ENCODE peak calls at places on chromosomes 7 and 10, in six cellular contexts. One of them, this sample, is unnamed.

GRCh38 chr7:98251251-98251843 is 685 bp downstream of the TECPR1 start:
- DNase-seq in fibroblast of villous mesenchyme: no peak
- DNase-seq in kidney tubule cell: no peak
- DNase-seq in foreskin fibroblast: no peak
- DNase-seq in activated naive CD4-positive, alpha-beta T cell: no peak
- DNase-seq in mucosa of descending colon: no peak
- DNase-seq in this sample: no peak

GRCh38 chr7:109950256-109950655 is 1140.7 kb upstream of the LRRN3 start:
- DNase-seq in fibroblast of villous mesenchyme: no peak
- DNase-seq in kidney tubule cell: peak
- DNase-seq in foreskin fibroblast: no peak
- DNase-seq in activated naive CD4-positive, alpha-beta T cell: no peak
- DNase-seq in mucosa of descending colon: no peak
- DNase-seq in this sample: no peak

GRCh38 chr7:41193738-41194287 is 509.1 kb downstream of the INHBA start:
- DNase-seq in fibroblast of villous mesenchyme: no peak
- DNase-seq in kidney tubule cell: no peak
- DNase-seq in foreskin fibroblast: no peak
- DNase-seq in activated naive CD4-positive, alpha-beta T cell: no peak
- DNase-seq in mucosa of descending colon: no peak
- DNase-seq in this sample: no peak

GRCh38 chr7:6106140-6106904 is 75.1 kb downstream of the ANKRD61 start:
- DNase-seq in fibroblast of villous mesenchyme: peak
- DNase-seq in kidney tubule cell: peak
- DNase-seq in foreskin fibroblast: no peak
- DNase-seq in activated naive CD4-positive, alpha-beta T cell: no peak
- DNase-seq in mucosa of descending colon: peak
- DNase-seq in this sample: no peak

GRCh38 chr7:159017741-159018140 is 126.9 kb downstream of the VIPR2 start:
- DNase-seq in fibroblast of villous mesenchyme: no peak
- DNase-seq in kidney tubule cell: no peak
- DNase-seq in foreskin fibroblast: no peak
- DNase-seq in activated naive CD4-positive, alpha-beta T cell: no peak
- DNase-seq in mucosa of descending colon: no peak
- DNase-seq in this sample: no peak

GRCh38 chr10:49116509-49117365 is 1.4 kb upstream of the VSTM4 start:
- DNase-seq in fibroblast of villous mesenchyme: no peak
- DNase-seq in kidney tubule cell: no peak
- DNase-seq in foreskin fibroblast: no peak
- DNase-seq in activated naive CD4-positive, alpha-beta T cell: no peak
- DNase-seq in mucosa of descending colon: no peak
- DNase-seq in this sample: no peak

GRCh38 chr10:48306870-48307531 is 524 bp downstream of the MAPK8 start:
- DNase-seq in fibroblast of villous mesenchyme: peak
- DNase-seq in kidney tubule cell: peak
- DNase-seq in foreskin fibroblast: peak
- DNase-seq in activated naive CD4-positive, alpha-beta T cell: peak
- DNase-seq in mucosa of descending colon: peak
- DNase-seq in this sample: no peak

GRCh38 chr10:17439552-17439951 is 14.8 kb downstream of the ST8SIA6 start:
- DNase-seq in fibroblast of villous mesenchyme: no peak
- DNase-seq in kidney tubule cell: no peak
- DNase-seq in foreskin fibroblast: no peak
- DNase-seq in activated naive CD4-positive, alpha-beta T cell: no peak
- DNase-seq in mucosa of descending colon: no peak
- DNase-seq in this sample: no peak

GRCh38 chr10:56063642-56064041 is 297.4 kb downstream of the ZWINT start:
- DNase-seq in fibroblast of villous mesenchyme: no peak
- DNase-seq in kidney tubule cell: no peak
- DNase-seq in foreskin fibroblast: no peak
- DNase-seq in activated naive CD4-positive, alpha-beta T cell: no peak
- DNase-seq in mucosa of descending colon: no peak
- DNase-seq in this sample: no peak

GRCh38 chr10:94963901-94964300 is 25.4 kb downstream of the CYP2C9 start:
- DNase-seq in fibroblast of villous mesenchyme: peak
- DNase-seq in kidney tubule cell: peak
- DNase-seq in foreskin fibroblast: peak
- DNase-seq in activated naive CD4-positive, alpha-beta T cell: no peak
- DNase-seq in mucosa of descending colon: no peak
- DNase-seq in this sample: no peak

GRCh38 chr7:116673504-116673865 is 1.5 kb downstream of the MET start:
- DNase-seq in fibroblast of villous mesenchyme: no peak
- DNase-seq in kidney tubule cell: no peak
- DNase-seq in foreskin fibroblast: no peak
- DNase-seq in activated naive CD4-positive, alpha-beta T cell: no peak
- DNase-seq in mucosa of descending colon: no peak
- DNase-seq in this sample: no peak